ENCODE peak calls at places on chromosomes 5 and 9, in eight cellular contexts. K is DMS79, P is HCEC 1CT, A is AML-193, C is SW 1271, T is AG09319, O is hypothalamus, Q is T follicular helper cell. E is an unnamed sample.

GRCh38 chr9:116944714-116945534 is 257.8 kb downstream of the TRIM32 start:
- DNase-seq in P (no peak), C (no peak), A (no peak), K (no peak), O (no peak), T (no peak), Q (no peak), E (no peak)

GRCh38 chr9:81826541-81826906 is 101.7 kb upstream of the SPATA31D4 start:
- DNase-seq in A (no peak), O (peak; percentile 62), K (peak; percentile 71), Q (no peak), T (no peak), P (no peak), C (no peak), E (peak; percentile 92)

GRCh38 chr9:92507496-92507895 is 25.2 kb upstream of the ASPN start:
- DNase-seq in A (no peak), T (no peak), Q (no peak), O (no peak), C (no peak), K (no peak), P (no peak), E (no peak)

GRCh38 chr9:92931606-92932005 is 15.7 kb upstream of the FGD3 start:
- DNase-seq in C (no peak), O (no peak), K (no peak), A (no peak), Q (no peak), T (no peak), P (no peak), E (no peak)

GRCh38 chr9:104386425-104387069 is 117.5 kb upstream of the OR13F1 start:
- DNase-seq in K (no peak), A (no peak), C (no peak), Q (no peak), P (peak; percentile 39), O (no peak), T (no peak), E (no peak)

GRCh38 chr5:505946-506555 is 18.2 kb downstream of the SLC9A3 start:
- DNase-seq in Q (no peak), T (no peak), P (no peak), K (peak; percentile 59), A (no peak), O (no peak), C (no peak), E (no peak)

GRCh38 chr5:86118542-86118941 is 499.2 kb upstream of the COX7C start:
- DNase-seq in C (no peak), O (no peak), P (no peak), Q (no peak), A (no peak), T (no peak), K (no peak), E (no peak)

GRCh38 chr5:82635561-82636288 is 357.6 kb upstream of the RPS23 start:
- DNase-seq in Q (no peak), C (no peak), O (no peak), P (no peak), K (no peak), T (peak; percentile 40), A (no peak), E (no peak)

GRCh38 chr5:160438316-160439204 is 16.9 kb downstream of the PTTG1 start:
- DNase-seq in P (peak; percentile 61), A (peak; percentile 64), Q (peak; percentile 33), K (peak; percentile 20), O (no peak), C (no peak), T (peak; percentile 23), E (peak; percentile 21)

GRCh38 chr9:113219972-113220371 is 1.1 kb downstream of the FKBP15 start:
- DNase-seq in T (no peak), A (peak; percentile 41), K (no peak), O (no peak), P (peak; percentile 74), Q (no peak), C (no peak), E (no peak)

GRCh38 chr9:113566011-113566711 is 102.6 kb downstream of the RGS3 start:
- DNase-seq in T (no peak), Q (no peak), P (no peak), O (no peak), A (no peak), C (no peak), K (no peak), E (no peak)

GRCh38 chr5:66436721-66437120 is 159.5 kb upstream of the MAST4 start:
- DNase-seq in O (no peak), P (no peak), C (no peak), Q (no peak), T (no peak), K (no peak), A (no peak), E (no peak)

GRCh38 chr9:86585422-86586143 is 231.4 kb upstream of the TUT7 start:
- DNase-seq in Q (no peak), O (no peak), T (no peak), P (no peak), A (no peak), K (no peak), C (no peak), E (no peak)

GRCh38 chr9:19985081-19985480 is 196.2 kb upstream of the SLC24A2 start:
- DNase-seq in C (no peak), A (no peak), Q (no peak), K (no peak), T (no peak), P (no peak), O (no peak), E (no peak)

GRCh38 chr5:39520232-39520572 is 95.4 kb upstream of the DAB2 start:
- DNase-seq in T (peak; percentile 59), P (peak; percentile 96), K (no peak), A (no peak), C (no peak), Q (no peak), O (no peak), E (no peak)

GRCh38 chr5:114324282-114324681 is 37.6 kb upstream of the KCNN2 start:
- DNase-seq in P (no peak), C (no peak), A (no peak), K (no peak), Q (no peak), O (no peak), T (no peak), E (no peak)

GRCh38 chr9:78295177-78295575 is 1.7 kb upstream of the PSAT1 start:
- DNase-seq in P (no peak), K (no peak), A (no peak), Q (no peak), T (no peak), O (no peak), C (no peak), E (no peak)

GRCh38 chr5:38543074-38543473 is 13.4 kb downstream of the LIFR start:
- DNase-seq in K (peak; percentile 49), T (no peak), Q (no peak), O (no peak), A (no peak), C (no peak), P (no peak), E (no peak)

GRCh38 chr5:122908662-122909061 is 63.2 kb downstream of the SNX24 start:
- DNase-seq in C (no peak), P (no peak), T (no peak), A (no peak), K (no peak), O (no peak), Q (no peak), E (no peak)